ENCODE peak calls at places on chromosome 18, in seven cellular contexts. One of them, this sample, is unnamed.

GRCh38 chr18:61581578-61582204 is 248.5 kb downstream of the CDH20 start:
- DNase-seq in right lobe of liver: peak; percentile 80
- DNase-seq in BJ: no peak
- DNase-seq in fibroblast of lung: peak; percentile 55
- DNase-seq in fibroblast of villous mesenchyme: peak; percentile 70
- DNase-seq in transverse colon: peak; percentile 79
- DNase-seq in trophoblast cell: peak; percentile 39
- DNase-seq in this sample: peak; percentile 79

GRCh38 chr18:73535189-73535588 is 612.4 kb downstream of the FBXO15 start:
- DNase-seq in right lobe of liver: no peak
- DNase-seq in BJ: no peak
- DNase-seq in trophoblast cell: no peak
- DNase-seq in fibroblast of villous mesenchyme: no peak
- DNase-seq in transverse colon: no peak
- DNase-seq in fibroblast of lung: no peak
- DNase-seq in this sample: no peak

GRCh38 chr18:41973989-41974388 is 19.0 kb downstream of the PIK3C3 start:
- DNase-seq in transverse colon: no peak
- DNase-seq in fibroblast of lung: no peak
- DNase-seq in fibroblast of villous mesenchyme: no peak
- DNase-seq in trophoblast cell: no peak
- DNase-seq in BJ: no peak
- DNase-seq in right lobe of liver: no peak
- DNase-seq in this sample: no peak

GRCh38 chr18:36035253-36035652 is 32.1 kb downstream of the RPRD1A start:
- DNase-seq in right lobe of liver: no peak
- DNase-seq in BJ: no peak
- DNase-seq in fibroblast of lung: no peak
- DNase-seq in transverse colon: no peak
- DNase-seq in fibroblast of villous mesenchyme: no peak
- DNase-seq in trophoblast cell: no peak
- DNase-seq in this sample: no peak

GRCh38 chr18:59694824-59695223 is 2.4 kb downstream of the CCBE1 start:
- DNase-seq in trophoblast cell: no peak
- DNase-seq in transverse colon: no peak
- DNase-seq in fibroblast of villous mesenchyme: no peak
- DNase-seq in BJ: no peak
- DNase-seq in right lobe of liver: no peak
- DNase-seq in fibroblast of lung: peak; percentile 21
- DNase-seq in this sample: no peak

GRCh38 chr18:26696318-26696717 is 148.0 kb upstream of the KCTD1 start:
- DNase-seq in transverse colon: no peak
- DNase-seq in right lobe of liver: no peak
- DNase-seq in trophoblast cell: no peak
- DNase-seq in fibroblast of villous mesenchyme: no peak
- DNase-seq in BJ: no peak
- DNase-seq in fibroblast of lung: no peak
- DNase-seq in this sample: no peak

GRCh38 chr18:47187721-47188120 is 11.6 kb upstream of the IER3IP1 start:
- DNase-seq in right lobe of liver: no peak
- DNase-seq in trophoblast cell: no peak
- DNase-seq in fibroblast of villous mesenchyme: no peak
- DNase-seq in fibroblast of lung: no peak
- DNase-seq in BJ: no peak
- DNase-seq in transverse colon: no peak
- DNase-seq in this sample: no peak

GRCh38 chr18:48216639-48217280 is 192.4 kb downstream of the ZBTB7C start:
- DNase-seq in right lobe of liver: no peak
- DNase-seq in transverse colon: no peak
- DNase-seq in trophoblast cell: no peak
- DNase-seq in BJ: no peak
- DNase-seq in fibroblast of lung: no peak
- DNase-seq in fibroblast of villous mesenchyme: no peak
- DNase-seq in this sample: no peak

GRCh38 chr18:9735879-9736278 is 27.8 kb downstream of the RAB31 start:
- DNase-seq in trophoblast cell: no peak
- DNase-seq in right lobe of liver: no peak
- DNase-seq in BJ: no peak
- DNase-seq in fibroblast of lung: no peak
- DNase-seq in fibroblast of villous mesenchyme: no peak
- DNase-seq in transverse colon: no peak
- DNase-seq in this sample: no peak

DNA sequence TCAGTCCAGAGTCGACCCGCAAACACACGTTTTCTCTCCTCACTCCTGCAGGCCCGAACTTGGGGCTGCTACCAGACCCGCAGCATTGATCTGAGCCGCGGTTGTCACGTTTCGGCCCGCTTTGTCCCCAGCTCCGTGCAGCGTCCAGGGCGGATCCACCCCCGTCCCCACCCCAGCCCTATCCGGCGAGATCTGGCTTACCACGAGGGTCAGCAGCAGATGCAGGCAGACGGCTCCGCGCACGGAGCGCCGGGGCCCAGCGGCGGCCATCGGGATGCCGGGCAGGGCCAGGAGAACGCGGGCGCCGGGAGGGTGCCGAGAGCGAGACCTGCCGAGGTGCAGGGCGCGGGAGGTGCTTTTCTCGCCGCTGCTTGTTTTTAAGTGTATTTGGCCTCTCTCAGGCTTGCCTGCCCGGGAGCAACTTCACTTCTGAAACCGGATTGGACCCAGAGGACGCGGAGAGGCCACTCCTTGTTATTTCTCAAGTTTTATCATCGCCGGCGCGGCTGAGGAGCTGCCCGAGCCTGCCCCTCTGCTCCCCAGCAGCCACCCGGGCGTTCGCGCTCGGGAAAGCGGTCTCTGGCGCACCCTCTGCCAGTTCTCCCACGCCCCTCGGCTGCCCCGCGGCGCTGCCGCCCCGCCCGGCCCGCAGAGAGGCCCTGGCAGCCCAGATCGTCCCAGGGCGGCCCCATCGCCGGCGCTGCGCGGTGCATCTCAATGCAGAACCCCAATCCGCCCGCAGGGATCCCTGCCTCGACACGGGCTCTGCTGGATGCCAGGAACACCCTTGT is at the start of gene DSC3:
- DNase-seq in BJ: no peak
- DNase-seq in trophoblast cell: peak; percentile 18
- DNase-seq in transverse colon: peak; percentile 23
- DNase-seq in right lobe of liver: peak; percentile 53
- DNase-seq in fibroblast of villous mesenchyme: no peak
- DNase-seq in fibroblast of lung: peak; percentile 18
- DNase-seq in this sample: peak; percentile 61
- H3K4me3 ChIP-seq in BJ: no peak within 1 kb of the TSS
- H3K4me3 ChIP-seq in trophoblast cell: peak within 1 kb of the TSS; percentile 68
- H3K4me3 ChIP-seq in transverse colon: peak within 1 kb of the TSS; percentile 42
- H3K4me3 ChIP-seq in right lobe of liver: peak within 1 kb of the TSS; percentile 4
- H3K4me3 ChIP-seq in fibroblast of villous mesenchyme: no peak within 1 kb of the TSS
- H3K4me3 ChIP-seq in fibroblast of lung: no peak within 1 kb of the TSS
- H3K4me3 ChIP-seq in this sample: peak within 1 kb of the TSS; percentile 6

DNA sequence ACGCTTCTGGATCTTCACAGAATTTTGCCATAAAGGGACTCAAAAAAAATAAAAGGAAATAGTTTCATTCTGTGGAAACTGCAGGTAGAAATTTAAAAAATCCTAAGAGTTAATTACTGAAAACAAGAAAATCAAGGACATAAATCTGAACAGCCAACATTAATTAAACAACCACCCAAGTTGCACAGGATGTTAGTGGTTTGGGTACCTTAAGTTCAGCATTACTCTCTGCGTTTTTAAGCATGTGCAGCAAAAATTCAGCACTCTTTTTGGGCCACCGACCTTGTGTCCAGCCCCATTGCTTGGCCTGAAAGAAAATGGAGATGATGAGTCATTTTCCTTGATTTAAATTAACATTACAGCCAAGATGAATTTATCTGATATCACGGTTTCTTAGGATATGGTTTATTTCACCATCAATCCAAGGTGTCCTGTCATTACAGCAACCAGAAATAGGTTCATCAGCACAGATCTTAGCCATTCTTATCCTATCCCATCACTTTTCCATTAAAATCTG is 3.3 kb upstream of the C18orf32 start:
- DNase-seq in transverse colon: no peak
- DNase-seq in BJ: no peak
- DNase-seq in fibroblast of lung: no peak
- DNase-seq in right lobe of liver: no peak
- DNase-seq in trophoblast cell: no peak
- DNase-seq in fibroblast of villous mesenchyme: no peak
- DNase-seq in this sample: no peak
- H3K4me3 ChIP-seq in transverse colon: no peak overlapping the region
- H3K4me3 ChIP-seq in BJ: no peak overlapping the region
- H3K4me3 ChIP-seq in fibroblast of lung: peak overlapping the region; percentile 90
- H3K4me3 ChIP-seq in right lobe of liver: no peak overlapping the region
- H3K4me3 ChIP-seq in trophoblast cell: no peak overlapping the region
- H3K4me3 ChIP-seq in fibroblast of villous mesenchyme: peak overlapping the region; percentile 7
- H3K4me3 ChIP-seq in this sample: no peak overlapping the region

DNA sequence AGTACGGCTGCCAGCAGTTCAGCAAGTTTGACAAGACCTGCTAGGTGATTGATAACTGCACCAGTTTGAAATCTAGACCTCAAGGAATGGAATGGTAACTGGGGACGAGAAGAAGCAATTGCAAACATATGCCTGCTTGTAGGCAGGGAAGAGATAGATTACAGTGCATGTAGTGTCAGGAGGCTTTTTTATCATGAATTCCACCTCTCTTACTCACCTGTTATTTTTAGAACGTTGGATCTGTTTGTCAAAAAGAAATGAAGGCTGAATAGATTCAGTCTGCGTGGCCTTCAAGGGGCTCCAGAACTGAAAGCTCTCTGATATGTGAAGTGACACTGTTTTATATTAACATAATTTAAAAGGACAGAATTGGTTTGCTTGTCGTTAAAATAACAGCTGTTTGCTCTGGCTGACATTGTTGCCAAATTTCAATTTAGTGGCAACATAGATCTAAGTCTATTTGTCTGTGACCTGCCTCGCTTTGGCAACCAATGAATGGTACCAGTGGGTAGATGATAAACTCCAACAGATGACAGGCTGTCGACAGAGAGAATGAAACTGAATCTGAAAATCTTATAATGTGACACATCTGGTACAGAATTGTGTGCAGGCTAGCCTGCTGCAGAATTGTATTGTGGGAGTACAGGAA is 199.4 kb downstream of the ZNF407 start:
- DNase-seq in fibroblast of villous mesenchyme: peak; percentile 45
- DNase-seq in transverse colon: no peak
- DNase-seq in right lobe of liver: no peak
- DNase-seq in trophoblast cell: peak; percentile 39
- DNase-seq in BJ: no peak
- DNase-seq in fibroblast of lung: peak; percentile 44
- DNase-seq in this sample: no peak
- H3K4me3 ChIP-seq in fibroblast of villous mesenchyme: no peak overlapping the region
- H3K4me3 ChIP-seq in transverse colon: no peak overlapping the region
- H3K4me3 ChIP-seq in right lobe of liver: peak overlapping the region; percentile 5
- H3K4me3 ChIP-seq in trophoblast cell: no peak overlapping the region
- H3K4me3 ChIP-seq in BJ: no peak overlapping the region
- H3K4me3 ChIP-seq in fibroblast of lung: peak overlapping the region; percentile 30
- H3K4me3 ChIP-seq in this sample: no peak overlapping the region

GRCh38 chr18:58578321-58578720 is 50.6 kb downstream of the ALPK2 start:
- DNase-seq in right lobe of liver: no peak
- DNase-seq in fibroblast of lung: peak; percentile 67
- DNase-seq in trophoblast cell: no peak
- DNase-seq in transverse colon: no peak
- DNase-seq in BJ: no peak
- DNase-seq in fibroblast of villous mesenchyme: peak; percentile 74
- DNase-seq in this sample: no peak
- H3K4me3 ChIP-seq in right lobe of liver: no peak overlapping the region
- H3K4me3 ChIP-seq in fibroblast of lung: peak overlapping the region; percentile 37
- H3K4me3 ChIP-seq in trophoblast cell: no peak overlapping the region
- H3K4me3 ChIP-seq in transverse colon: no peak overlapping the region
- H3K4me3 ChIP-seq in BJ: peak overlapping the region; percentile 57
- H3K4me3 ChIP-seq in fibroblast of villous mesenchyme: peak overlapping the region; percentile 56
- H3K4me3 ChIP-seq in this sample: no peak overlapping the region

GRCh38 chr18:12336251-12336650 is 28.2 kb downstream of the TUBB6 start:
- DNase-seq in transverse colon: no peak
- DNase-seq in fibroblast of lung: no peak
- DNase-seq in fibroblast of villous mesenchyme: no peak
- DNase-seq in trophoblast cell: peak; percentile 87
- DNase-seq in BJ: no peak
- DNase-seq in right lobe of liver: no peak
- DNase-seq in this sample: no peak

GRCh38 chr18:12333650-12334279 is 25.7 kb downstream of the TUBB6 start:
- DNase-seq in fibroblast of lung: no peak
- DNase-seq in trophoblast cell: peak; percentile 34
- DNase-seq in fibroblast of villous mesenchyme: no peak
- DNase-seq in right lobe of liver: no peak
- DNase-seq in transverse colon: no peak
- DNase-seq in BJ: no peak
- DNase-seq in this sample: no peak

GRCh38 chr18:12334280-12335262 is 26.5 kb downstream of the TUBB6 start:
- DNase-seq in right lobe of liver: no peak
- DNase-seq in transverse colon: no peak
- DNase-seq in fibroblast of villous mesenchyme: no peak
- DNase-seq in trophoblast cell: no peak
- DNase-seq in BJ: no peak
- DNase-seq in fibroblast of lung: no peak
- DNase-seq in this sample: no peak

GRCh38 chr18:12336887-12337286 is 28.8 kb downstream of the TUBB6 start:
- DNase-seq in right lobe of liver: no peak
- DNase-seq in fibroblast of lung: peak; percentile 46
- DNase-seq in fibroblast of villous mesenchyme: peak; percentile 50
- DNase-seq in transverse colon: no peak
- DNase-seq in trophoblast cell: no peak
- DNase-seq in BJ: no peak
- DNase-seq in this sample: no peak

DNA sequence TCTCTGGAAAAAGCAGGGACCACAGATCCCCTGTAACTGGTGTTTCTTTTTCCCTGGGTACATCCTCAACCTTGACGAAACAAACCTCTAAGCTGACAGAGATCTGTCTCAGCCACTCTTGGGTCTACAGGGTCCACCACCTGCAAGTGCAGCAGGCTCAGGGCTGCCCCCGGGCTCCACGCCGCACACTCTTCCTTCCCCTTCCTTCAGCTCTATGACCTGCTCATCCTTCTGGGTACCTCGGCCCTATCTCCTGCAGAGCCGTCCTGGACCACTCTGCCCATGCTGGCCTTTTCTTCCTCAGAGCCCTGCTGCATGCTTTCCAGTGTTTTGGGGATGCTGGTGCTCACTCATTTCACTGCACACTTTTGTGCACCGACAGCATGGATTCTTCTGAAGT is 27.5 kb downstream of the TUBB6 start:
- DNase-seq in BJ: no peak
- DNase-seq in trophoblast cell: no peak
- DNase-seq in fibroblast of lung: no peak
- DNase-seq in right lobe of liver: no peak
- DNase-seq in fibroblast of villous mesenchyme: no peak
- DNase-seq in transverse colon: no peak
- DNase-seq in this sample: no peak
- H3K4me3 ChIP-seq in BJ: no peak overlapping the region
- H3K4me3 ChIP-seq in trophoblast cell: no peak overlapping the region
- H3K4me3 ChIP-seq in fibroblast of lung: no peak overlapping the region
- H3K4me3 ChIP-seq in right lobe of liver: no peak overlapping the region
- H3K4me3 ChIP-seq in fibroblast of villous mesenchyme: no peak overlapping the region
- H3K4me3 ChIP-seq in transverse colon: no peak overlapping the region
- H3K4me3 ChIP-seq in this sample: no peak overlapping the region

GRCh38 chr18:56245856-56246575 is 392.4 kb downstream of the TXNL1 start:
- DNase-seq in fibroblast of villous mesenchyme: peak; percentile 49
- DNase-seq in transverse colon: no peak
- DNase-seq in right lobe of liver: no peak
- DNase-seq in trophoblast cell: peak; percentile 23
- DNase-seq in fibroblast of lung: peak; percentile 52
- DNase-seq in BJ: peak; percentile 78
- DNase-seq in this sample: no peak

GRCh38 chr18:56252456-56252855 is 385.9 kb downstream of the TXNL1 start:
- DNase-seq in BJ: no peak
- DNase-seq in trophoblast cell: no peak
- DNase-seq in transverse colon: no peak
- DNase-seq in fibroblast of villous mesenchyme: no peak
- DNase-seq in fibroblast of lung: no peak
- DNase-seq in right lobe of liver: no peak
- DNase-seq in this sample: no peak

GRCh38 chr18:56246912-56247311 is 391.5 kb downstream of the TXNL1 start:
- DNase-seq in transverse colon: no peak
- DNase-seq in fibroblast of lung: peak; percentile 11
- DNase-seq in BJ: no peak
- DNase-seq in trophoblast cell: no peak
- DNase-seq in fibroblast of villous mesenchyme: no peak
- DNase-seq in right lobe of liver: no peak
- DNase-seq in this sample: no peak

GRCh38 chr18:56248613-56249235 is 389.7 kb downstream of the TXNL1 start:
- DNase-seq in fibroblast of villous mesenchyme: no peak
- DNase-seq in right lobe of liver: no peak
- DNase-seq in transverse colon: no peak
- DNase-seq in fibroblast of lung: no peak
- DNase-seq in BJ: no peak
- DNase-seq in trophoblast cell: no peak
- DNase-seq in this sample: no peak
- H3K4me3 ChIP-seq in fibroblast of villous mesenchyme: no peak overlapping the region
- H3K4me3 ChIP-seq in right lobe of liver: no peak overlapping the region
- H3K4me3 ChIP-seq in transverse colon: no peak overlapping the region
- H3K4me3 ChIP-seq in fibroblast of lung: no peak overlapping the region
- H3K4me3 ChIP-seq in BJ: no peak overlapping the region
- H3K4me3 ChIP-seq in trophoblast cell: no peak overlapping the region
- H3K4me3 ChIP-seq in this sample: no peak overlapping the region